ENCODE peak calls at places on chromosomes 5 and 9, in nine cellular contexts. T is tibial nerve; W is head of caudate nucleus; O is hepatocyte; P is MG63; Z is amniotic epithelial cell; L is activated gamma-delta T cell treated with anti-CD3 and anti-CD28 coated beads, Interleukin-2, amount 50 U/mL, for 16 hours; Q is putamen; N is NCI-H1930. G is an unnamed sample.

GRCh38 chr5:18202147-18202546 is 567.9 kb downstream of the TAF11L14 start:
- DNase-seq in L (no peak), O (no peak), P (no peak), W (no peak), Z (peak; percentile 1), N (no peak), T (no peak), Q (no peak), G (no peak)

GRCh38 chr5:157599565-157599964 is 24.0 kb upstream of the ADAM19 start:
- DNase-seq in Z (no peak), T (no peak), P (no peak), L (no peak), O (no peak), N (no peak), Q (no peak), W (no peak), G (no peak)

GRCh38 chr9:4615778-4616177 is 46.3 kb upstream of the PLPP6 start:
- DNase-seq in P (no peak), L (no peak), N (no peak), Q (no peak), T (no peak), O (no peak), W (no peak), Z (no peak), G (no peak)

GRCh38 chr5:53031695-53032096 is 42.5 kb downstream of the ITGA2 start:
- DNase-seq in P (no peak), N (no peak), T (no peak), L (no peak), W (no peak), O (no peak), Q (no peak), Z (peak; percentile 97), G (no peak)

GRCh38 chr9:97367729-97368128 is 44.2 kb upstream of the TDRD7 start:
- DNase-seq in Z (no peak), W (no peak), P (no peak), Q (no peak), T (no peak), N (no peak), L (no peak), O (no peak), G (no peak)

GRCh38 chr9:135343733-135344522 is 135.7 kb upstream of the PPP1R26 start:
- DNase-seq in P (peak; percentile 52), W (peak; percentile 67), L (no peak), Z (no peak), Q (no peak), T (peak; percentile 16), O (peak; percentile 79), N (peak; percentile 40), G (no peak)

GRCh38 chr9:100670719-100671118 is 92.8 kb downstream of the CAVIN4 start:
- DNase-seq in L (no peak), Z (no peak), Q (no peak), N (no peak), T (no peak), P (peak; percentile 27), W (no peak), O (no peak), G (no peak)

GRCh38 chr5:36392818-36393217 is 91.1 kb upstream of the RANBP3L start:
- DNase-seq in P (peak; percentile 58), T (no peak), W (no peak), O (no peak), Q (no peak), N (no peak), Z (peak; percentile 40), L (no peak), G (no peak)

GRCh38 chr5:36206913-36207312 is 34.8 kb downstream of the NADK2 start:
- DNase-seq in P (no peak), T (no peak), Q (no peak), L (no peak), O (no peak), Z (peak; percentile 51), N (no peak), W (no peak), G (no peak)

GRCh38 chr9:135134253-135135028 is 47.0 kb downstream of the OLFM1 start:
- DNase-seq in O (no peak), L (no peak), T (no peak), P (no peak), W (no peak), Z (no peak), Q (no peak), N (no peak), G (no peak)

GRCh38 chr5:107301959-107302840 is 368.5 kb downstream of the EFNA5 start:
- DNase-seq in N (no peak), L (no peak), Q (no peak), W (no peak), P (no peak), T (no peak), O (no peak), Z (no peak), G (no peak)

GRCh38 chr5:179336126-179336870 is 9.0 kb downstream of the ADAMTS2 start:
- DNase-seq in N (no peak), L (no peak), Q (no peak), Z (no peak), T (no peak), W (no peak), P (no peak), O (no peak), G (no peak)

GRCh38 chr5:169781452-169782345 is 144.6 kb downstream of the DOCK2 start:
- DNase-seq in P (no peak), W (no peak), L (no peak), Z (no peak), T (no peak), N (no peak), Q (no peak), O (no peak), G (no peak)

GRCh38 chr5:139344177-139344576 is 2.5 kb downstream of the PAIP2 start:
- DNase-seq in O (no peak), N (no peak), W (no peak), Z (no peak), Q (no peak), T (no peak), P (no peak), L (no peak), G (no peak)

GRCh38 chr5:142484821-142485387 is 160.1 kb upstream of the SPRY4 start:
- DNase-seq in P (no peak), L (no peak), W (no peak), Q (no peak), Z (peak; percentile 38), T (no peak), N (no peak), O (no peak), G (no peak)

GRCh38 chr9:75147638-75148037 is 59.3 kb downstream of the OSTF1 start:
- DNase-seq in Q (no peak), T (no peak), N (no peak), O (no peak), P (no peak), Z (no peak), L (no peak), W (no peak), G (no peak)

GRCh38 chr9:72749276-72749675 is 203.6 kb downstream of the ALDH1A1 start:
- DNase-seq in O (peak; percentile 32), N (no peak), W (no peak), T (no peak), P (no peak), L (no peak), Z (no peak), Q (no peak), G (no peak)

GRCh38 chr9:76419782-76420380 is 25.7 kb upstream of the RFK start:
- DNase-seq in W (no peak), L (no peak), Q (no peak), T (no peak), N (peak; percentile 9), P (no peak), Z (peak; percentile 31), O (peak; percentile 21), G (no peak)

GRCh38 chr9:123739387-123739786 is 190.5 kb downstream of the DENND1A start:
- DNase-seq in N (no peak), Q (no peak), T (no peak), W (no peak), O (no peak), Z (no peak), P (no peak), L (no peak), G (no peak)

GRCh38 chr9:102796244-102796643 is 198.9 kb upstream of the CYLC2 start:
- DNase-seq in Z (no peak), N (no peak), P (no peak), W (no peak), L (no peak), Q (no peak), O (no peak), T (no peak), G (no peak)

GRCh38 chr5:95761771-95762680 is 30.9 kb downstream of the RHOBTB3 start:
- DNase-seq in P (no peak), O (no peak), W (no peak), N (no peak), T (no peak), Q (no peak), L (no peak), Z (peak; percentile 92), G (no peak)

GRCh38 chr9:96688215-96688614 is 33.1 kb upstream of the PRXL2C start:
- DNase-seq in N (no peak), L (no peak), P (no peak), Z (no peak), O (no peak), W (no peak), T (no peak), Q (no peak), G (no peak)

GRCh38 chr9:87152206-87152605 is 204.9 kb upstream of the GAS1 start:
- DNase-seq in P (no peak), L (no peak), Q (no peak), O (no peak), T (no peak), W (no peak), Z (no peak), N (no peak), G (no peak)

GRCh38 chr5:169299146-169299545 is 1.8 kb downstream of the SLIT3 start:
- DNase-seq in O (no peak), P (no peak), N (no peak), T (no peak), W (no peak), Z (no peak), L (no peak), Q (no peak), G (no peak)

GRCh38 chr5:93307557-93307956 is 273.5 kb downstream of the NR2F1-AS1 start:
- DNase-seq in L (no peak), P (no peak), Q (peak; percentile 39), W (no peak), T (no peak), Z (peak; percentile 71), O (no peak), N (no peak), G (no peak)

GRCh38 chr5:112109331-112109993 is 309.6 kb downstream of the EPB41L4A start:
- DNase-seq in Q (no peak), P (peak; percentile 52), O (peak; percentile 66), N (no peak), T (peak; percentile 21), L (no peak), W (no peak), Z (peak; percentile 85), G (no peak)

GRCh38 chr5:42374722-42375273 is 48.4 kb upstream of the GHR start:
- DNase-seq in L (no peak), P (no peak), N (no peak), W (no peak), O (no peak), T (no peak), Z (no peak), Q (no peak), G (no peak)

GRCh38 chr5:143231973-143232812 is 171.3 kb downstream of the NR3C1 start:
- DNase-seq in W (no peak), L (no peak), P (no peak), Z (no peak), Q (no peak), T (no peak), O (no peak), N (no peak), G (no peak)

GRCh38 chr5:155651-156410 is 35.5 kb upstream of the LRRC14B start:
- DNase-seq in T (no peak), Q (no peak), P (no peak), W (no peak), Z (no peak), O (no peak), L (no peak), N (no peak), G (no peak)

GRCh38 chr5:139140631-139141071 is 57.5 kb downstream of the SIL1 start:
- DNase-seq in L (no peak), Z (no peak), P (peak; percentile 29), O (no peak), T (no peak), W (no peak), N (no peak), Q (no peak), G (no peak)

GRCh38 chr9:123235448-123235847 is 32.9 kb downstream of the STRBP start:
- DNase-seq in Z (no peak), W (no peak), N (no peak), Q (no peak), L (no peak), T (no peak), O (no peak), P (no peak), G (no peak)